ENCODE peak calls at places on chromosomes 6 and 20, in eight cellular contexts. One of them, this sample, is unnamed.
A peak's percentile ranks its signal among the peaks of the same experiment; 100 is the strongest.

GRCh38 chr6:128112494-128112893 is 211.6 kb upstream of the THEMIS start:
- DNase-seq in adipocyte: no peak
- DNase-seq in GM23248: no peak
- DNase-seq in cardiac muscle cell: no peak
- DNase-seq in heart left ventricle: no peak
- DNase-seq in mammary epithelial cell: no peak
- DNase-seq in lower lobe of right lung: no peak
- DNase-seq in right cardiac atrium: no peak
- DNase-seq in this sample: no peak

GRCh38 chr20:38126146-38126912 is 38.7 kb downstream of the TGM2 start:
- DNase-seq in cardiac muscle cell: no peak
- DNase-seq in lower lobe of right lung: peak; percentile 47
- DNase-seq in GM23248: no peak
- DNase-seq in mammary epithelial cell: no peak
- DNase-seq in heart left ventricle: no peak
- DNase-seq in right cardiac atrium: peak; percentile 79
- DNase-seq in adipocyte: no peak
- DNase-seq in this sample: no peak

GRCh38 chr20:32731882-32732266 is 11.4 kb downstream of the COMMD7 start:
- DNase-seq in right cardiac atrium: no peak
- DNase-seq in lower lobe of right lung: peak; percentile 68
- DNase-seq in adipocyte: peak; percentile 15
- DNase-seq in cardiac muscle cell: no peak
- DNase-seq in heart left ventricle: no peak
- DNase-seq in mammary epithelial cell: no peak
- DNase-seq in GM23248: peak; percentile 12
- DNase-seq in this sample: no peak

GRCh38 chr6:50962213-50962759 is 143.6 kb downstream of the TFAP2B start:
- DNase-seq in mammary epithelial cell: no peak
- DNase-seq in GM23248: no peak
- DNase-seq in adipocyte: no peak
- DNase-seq in right cardiac atrium: no peak
- DNase-seq in cardiac muscle cell: no peak
- DNase-seq in lower lobe of right lung: no peak
- DNase-seq in heart left ventricle: no peak
- DNase-seq in this sample: no peak

GRCh38 chr20:38337561-38338140 is 8.6 kb upstream of the LBP start:
- DNase-seq in GM23248: peak; percentile 21
- DNase-seq in adipocyte: no peak
- DNase-seq in cardiac muscle cell: peak; percentile 30
- DNase-seq in mammary epithelial cell: peak; percentile 14
- DNase-seq in lower lobe of right lung: no peak
- DNase-seq in heart left ventricle: no peak
- DNase-seq in right cardiac atrium: peak; percentile 72
- DNase-seq in this sample: peak; percentile 75

GRCh38 chr20:434221-434620 is 26.1 kb downstream of the RBCK1 start:
- DNase-seq in mammary epithelial cell: no peak
- DNase-seq in right cardiac atrium: no peak
- DNase-seq in adipocyte: no peak
- DNase-seq in GM23248: no peak
- DNase-seq in lower lobe of right lung: no peak
- DNase-seq in cardiac muscle cell: no peak
- DNase-seq in heart left ventricle: no peak
- DNase-seq in this sample: no peak

GRCh38 chr6:169096326-169096882 is 157.2 kb downstream of the THBS2 start:
- DNase-seq in mammary epithelial cell: no peak
- DNase-seq in heart left ventricle: no peak
- DNase-seq in GM23248: no peak
- DNase-seq in right cardiac atrium: no peak
- DNase-seq in lower lobe of right lung: no peak
- DNase-seq in cardiac muscle cell: no peak
- DNase-seq in adipocyte: no peak
- DNase-seq in this sample: no peak

GRCh38 chr6:115545410-115545986 is 515.2 kb downstream of the FRK start:
- DNase-seq in adipocyte: no peak
- DNase-seq in right cardiac atrium: no peak
- DNase-seq in heart left ventricle: no peak
- DNase-seq in cardiac muscle cell: peak; percentile 43
- DNase-seq in GM23248: no peak
- DNase-seq in mammary epithelial cell: no peak
- DNase-seq in lower lobe of right lung: no peak
- DNase-seq in this sample: peak; percentile 43

GRCh38 chr6:16274519-16275229 is 36.3 kb downstream of the GMPR start:
- DNase-seq in right cardiac atrium: no peak
- DNase-seq in adipocyte: no peak
- DNase-seq in lower lobe of right lung: no peak
- DNase-seq in GM23248: no peak
- DNase-seq in mammary epithelial cell: no peak
- DNase-seq in heart left ventricle: no peak
- DNase-seq in cardiac muscle cell: no peak
- DNase-seq in this sample: no peak

GRCh38 chr20:53613748-53614147 is 20.1 kb upstream of the ZNF217 start:
- DNase-seq in right cardiac atrium: no peak
- DNase-seq in lower lobe of right lung: no peak
- DNase-seq in mammary epithelial cell: no peak
- DNase-seq in GM23248: peak; percentile 43
- DNase-seq in cardiac muscle cell: no peak
- DNase-seq in adipocyte: peak; percentile 66
- DNase-seq in heart left ventricle: no peak
- DNase-seq in this sample: no peak

GRCh38 chr20:10469599-10469998 is 34.5 kb downstream of the SLX4IP start:
- DNase-seq in right cardiac atrium: peak; percentile 60
- DNase-seq in mammary epithelial cell: peak; percentile 73
- DNase-seq in cardiac muscle cell: peak; percentile 62
- DNase-seq in GM23248: peak; percentile 84
- DNase-seq in lower lobe of right lung: no peak
- DNase-seq in adipocyte: peak; percentile 86
- DNase-seq in heart left ventricle: no peak
- DNase-seq in this sample: peak; percentile 51

GRCh38 chr6:15911753-15912504 is 217.0 kb upstream of the MYLIP start:
- DNase-seq in right cardiac atrium: peak; percentile 49
- DNase-seq in heart left ventricle: no peak
- DNase-seq in lower lobe of right lung: no peak
- DNase-seq in cardiac muscle cell: no peak
- DNase-seq in adipocyte: no peak
- DNase-seq in GM23248: no peak
- DNase-seq in mammary epithelial cell: no peak
- DNase-seq in this sample: no peak

GRCh38 chr6:113103618-113104390 is 753.3 kb upstream of the MARCKS start:
- DNase-seq in mammary epithelial cell: peak; percentile 13
- DNase-seq in lower lobe of right lung: no peak
- DNase-seq in heart left ventricle: no peak
- DNase-seq in right cardiac atrium: no peak
- DNase-seq in adipocyte: peak; percentile 69
- DNase-seq in GM23248: peak; percentile 65
- DNase-seq in cardiac muscle cell: no peak
- DNase-seq in this sample: no peak

GRCh38 chr20:25227317-25227831 is 20.5 kb upstream of the PYGB start:
- DNase-seq in lower lobe of right lung: no peak
- DNase-seq in cardiac muscle cell: peak; percentile 87
- DNase-seq in adipocyte: peak; percentile 56
- DNase-seq in right cardiac atrium: peak; percentile 60
- DNase-seq in heart left ventricle: no peak
- DNase-seq in mammary epithelial cell: peak; percentile 62
- DNase-seq in GM23248: peak; percentile 91
- DNase-seq in this sample: no peak

GRCh38 chr6:75337805-75338204 is 53.2 kb upstream of the TMEM30A start:
- DNase-seq in adipocyte: no peak
- DNase-seq in mammary epithelial cell: no peak
- DNase-seq in GM23248: no peak
- DNase-seq in heart left ventricle: no peak
- DNase-seq in right cardiac atrium: no peak
- DNase-seq in cardiac muscle cell: no peak
- DNase-seq in lower lobe of right lung: no peak
- DNase-seq in this sample: no peak

GRCh38 chr20:22577515-22578220 is 6.7 kb downstream of the FOXA2 start:
- DNase-seq in adipocyte: no peak
- DNase-seq in heart left ventricle: no peak
- DNase-seq in cardiac muscle cell: no peak
- DNase-seq in lower lobe of right lung: peak; percentile 84
- DNase-seq in GM23248: no peak
- DNase-seq in right cardiac atrium: no peak
- DNase-seq in mammary epithelial cell: no peak
- DNase-seq in this sample: no peak

GRCh38 chr20:21395666-21396044 is 1.7 kb downstream of the NKX2-4 start:
- DNase-seq in mammary epithelial cell: no peak
- DNase-seq in adipocyte: no peak
- DNase-seq in right cardiac atrium: no peak
- DNase-seq in heart left ventricle: no peak
- DNase-seq in cardiac muscle cell: no peak
- DNase-seq in lower lobe of right lung: no peak
- DNase-seq in GM23248: no peak
- DNase-seq in this sample: peak; percentile 14
- H3K27me3 ChIP-seq in mammary epithelial cell: peaks cover 46% of the 10 kb centered on the region
- H3K27me3 ChIP-seq in adipocyte: peaks cover 82% of the 10 kb centered on the region
- H3K27me3 ChIP-seq in right cardiac atrium: peaks cover 11% of the 10 kb centered on the region
- H3K27me3 ChIP-seq in heart left ventricle: peaks cover 86% of the 10 kb centered on the region
- H3K27me3 ChIP-seq in cardiac muscle cell: peaks cover 100% of the 10 kb centered on the region
- H3K27me3 ChIP-seq in lower lobe of right lung: peaks cover 100% of the 10 kb centered on the region
- H3K27me3 ChIP-seq in GM23248: peaks cover 76% of the 10 kb centered on the region
- H3K27me3 ChIP-seq in this sample: peaks cover 97% of the 10 kb centered on the region

GRCh38 chr6:21046276-21046675 is 512.0 kb downstream of the CDKAL1 start:
- DNase-seq in GM23248: no peak
- DNase-seq in mammary epithelial cell: no peak
- DNase-seq in adipocyte: no peak
- DNase-seq in heart left ventricle: peak; percentile 38
- DNase-seq in cardiac muscle cell: peak; percentile 48
- DNase-seq in right cardiac atrium: peak; percentile 65
- DNase-seq in lower lobe of right lung: no peak
- DNase-seq in this sample: no peak
- H3K4me1 ChIP-seq in GM23248: peaks cover 12% of the 10 kb centered on the region
- H3K4me1 ChIP-seq in mammary epithelial cell: no peaks in the 10 kb centered on the region
- H3K4me1 ChIP-seq in adipocyte: peaks cover 9% of the 10 kb centered on the region
- H3K4me1 ChIP-seq in heart left ventricle: peaks cover 16% of the 10 kb centered on the region
- H3K4me1 ChIP-seq in cardiac muscle cell: peaks cover 8% of the 10 kb centered on the region
- H3K4me1 ChIP-seq in right cardiac atrium: no peaks in the 10 kb centered on the region
- H3K4me1 ChIP-seq in lower lobe of right lung: no peaks in the 10 kb centered on the region
- H3K4me1 ChIP-seq in this sample: peaks cover 12% of the 10 kb centered on the region

DNA sequence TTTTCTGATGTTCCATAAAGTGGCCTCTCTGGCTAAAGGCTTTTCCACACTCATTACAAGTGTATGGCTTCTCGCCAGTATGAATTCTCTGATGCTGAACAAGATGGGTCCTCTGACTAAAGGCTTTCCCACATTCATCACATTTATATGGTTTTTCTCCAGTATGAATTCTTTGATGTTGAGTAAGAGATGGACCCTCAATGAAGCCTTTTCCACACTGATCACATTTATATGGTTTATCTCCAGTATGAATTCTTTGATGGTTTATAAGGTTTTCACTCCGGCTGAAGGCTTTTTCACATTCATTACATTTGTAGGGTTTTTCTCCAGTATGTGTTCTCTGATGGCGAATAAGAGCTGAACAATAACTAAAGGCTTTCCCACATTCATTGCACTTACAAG is 20.4 kb downstream of the ZNF184 start:
- DNase-seq in GM23248: peak; percentile 14
- DNase-seq in heart left ventricle: no peak
- DNase-seq in mammary epithelial cell: no peak
- DNase-seq in lower lobe of right lung: no peak
- DNase-seq in right cardiac atrium: no peak
- DNase-seq in adipocyte: peak; percentile 3
- DNase-seq in cardiac muscle cell: no peak
- DNase-seq in this sample: no peak
- H3K9me3 ChIP-seq in GM23248: peaks cover 8% of the 10 kb centered on the region
- H3K9me3 ChIP-seq in heart left ventricle: peaks cover 60% of the 10 kb centered on the region
- H3K9me3 ChIP-seq in mammary epithelial cell: peaks cover 82% of the 10 kb centered on the region
- H3K9me3 ChIP-seq in lower lobe of right lung: peaks cover 98% of the 10 kb centered on the region
- H3K9me3 ChIP-seq in right cardiac atrium: peaks cover 6% of the 10 kb centered on the region
- H3K9me3 ChIP-seq in adipocyte: peaks cover 100% of the 10 kb centered on the region
- H3K9me3 ChIP-seq in cardiac muscle cell: peaks cover 11% of the 10 kb centered on the region
- H3K9me3 ChIP-seq in this sample: no peaks in the 10 kb centered on the region

GRCh38 chr6:1614767-1615650 is 5.3 kb downstream of the FOXC1 start:
- DNase-seq in cardiac muscle cell: no peak
- DNase-seq in GM23248: no peak
- DNase-seq in right cardiac atrium: peak; percentile 61
- DNase-seq in heart left ventricle: no peak
- DNase-seq in lower lobe of right lung: no peak
- DNase-seq in mammary epithelial cell: no peak
- DNase-seq in adipocyte: no peak
- DNase-seq in this sample: no peak
- H3K27me3 ChIP-seq in cardiac muscle cell: peaks cover 97% of the 10 kb centered on the region
- H3K27me3 ChIP-seq in GM23248: no peaks in the 10 kb centered on the region
- H3K27me3 ChIP-seq in right cardiac atrium: no peaks in the 10 kb centered on the region
- H3K27me3 ChIP-seq in heart left ventricle: peaks cover 49% of the 10 kb centered on the region
- H3K27me3 ChIP-seq in lower lobe of right lung: peaks cover 91% of the 10 kb centered on the region
- H3K27me3 ChIP-seq in mammary epithelial cell: no peaks in the 10 kb centered on the region
- H3K27me3 ChIP-seq in adipocyte: no peaks in the 10 kb centered on the region
- H3K27me3 ChIP-seq in this sample: peaks cover 9% of the 10 kb centered on the region

GRCh38 chr6:37049735-37049989 is 44.2 kb downstream of the FGD2 start:
- DNase-seq in lower lobe of right lung: no peak
- DNase-seq in right cardiac atrium: no peak
- DNase-seq in GM23248: no peak
- DNase-seq in cardiac muscle cell: no peak
- DNase-seq in mammary epithelial cell: no peak
- DNase-seq in heart left ventricle: no peak
- DNase-seq in adipocyte: no peak
- DNase-seq in this sample: no peak
- H3K4me1 ChIP-seq in lower lobe of right lung: peaks cover 42% of the 10 kb centered on the region
- H3K4me1 ChIP-seq in right cardiac atrium: peaks cover 2% of the 10 kb centered on the region
- H3K4me1 ChIP-seq in GM23248: peaks cover 5% of the 10 kb centered on the region
- H3K4me1 ChIP-seq in cardiac muscle cell: no peaks in the 10 kb centered on the region
- H3K4me1 ChIP-seq in mammary epithelial cell: peaks cover 19% of the 10 kb centered on the region
- H3K4me1 ChIP-seq in heart left ventricle: peaks cover 21% of the 10 kb centered on the region
- H3K4me1 ChIP-seq in adipocyte: peaks cover 6% of the 10 kb centered on the region
- H3K4me1 ChIP-seq in this sample: peaks cover 5% of the 10 kb centered on the region

DNA sequence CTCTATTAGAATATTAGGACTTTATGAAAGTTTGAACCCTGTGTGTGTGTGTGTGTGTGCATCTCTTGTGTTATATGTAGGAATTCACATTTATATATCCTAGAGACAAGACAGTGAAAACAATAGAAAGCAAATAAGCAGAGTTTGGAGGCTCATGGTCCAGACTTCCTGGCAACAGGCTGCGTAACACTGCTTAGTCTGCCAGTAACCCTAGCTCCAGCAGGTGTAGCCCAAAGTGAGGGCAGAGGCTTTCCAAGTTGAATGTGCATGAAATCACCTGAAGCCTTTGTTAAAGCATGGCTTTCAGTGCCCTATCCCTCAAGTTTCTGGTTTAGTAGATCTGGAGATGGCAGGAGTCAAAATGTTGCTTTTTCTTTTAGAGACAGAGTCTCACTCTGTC is 569.9 kb downstream of the KIF16B start:
- DNase-seq in lower lobe of right lung: no peak
- DNase-seq in heart left ventricle: no peak
- DNase-seq in GM23248: no peak
- DNase-seq in mammary epithelial cell: no peak
- DNase-seq in adipocyte: no peak
- DNase-seq in right cardiac atrium: no peak
- DNase-seq in cardiac muscle cell: no peak
- DNase-seq in this sample: no peak
- H3K9me3 ChIP-seq in lower lobe of right lung: peaks cover 4% of the 10 kb centered on the region
- H3K9me3 ChIP-seq in heart left ventricle: peaks cover under 1% of the 10 kb centered on the region
- H3K9me3 ChIP-seq in GM23248: no peaks in the 10 kb centered on the region
- H3K9me3 ChIP-seq in mammary epithelial cell: no peaks in the 10 kb centered on the region
- H3K9me3 ChIP-seq in adipocyte: peaks cover under 1% of the 10 kb centered on the region
- H3K9me3 ChIP-seq in right cardiac atrium: no peaks in the 10 kb centered on the region
- H3K9me3 ChIP-seq in cardiac muscle cell: no peaks in the 10 kb centered on the region
- H3K9me3 ChIP-seq in this sample: no peaks in the 10 kb centered on the region

This sample was measured in BE2C.